ENCODE peak calls at places on chromosomes 11 and 22, in five cellular contexts. One of them, this sample, is unnamed.

GRCh38 chr22:29719894-29720645 is at the start of gene CABP7:
- DNase-seq in AG04449: no peak
- DNase-seq in AG10803: no peak
- DNase-seq in astrocyte of the spinal cord: no peak
- DNase-seq in ovary: no peak
- DNase-seq in this sample: no peak

GRCh38 chr11:13487661-13488030 is 8.2 kb downstream of the PTH start:
- DNase-seq in AG04449: no peak
- DNase-seq in astrocyte of the spinal cord: no peak
- DNase-seq in AG10803: peak; percentile 12
- DNase-seq in ovary: no peak
- DNase-seq in this sample: peak; percentile 40

GRCh38 chr22:35192121-35192918 is 65.0 kb upstream of the HMGXB4 start:
- DNase-seq in ovary: no peak
- DNase-seq in astrocyte of the spinal cord: no peak
- DNase-seq in AG10803: no peak
- DNase-seq in AG04449: no peak
- DNase-seq in this sample: no peak

GRCh38 chr11:127238321-127238720 is 237.8 kb upstream of the KIRREL3 start:
- DNase-seq in ovary: no peak
- DNase-seq in AG10803: no peak
- DNase-seq in AG04449: no peak
- DNase-seq in astrocyte of the spinal cord: no peak
- DNase-seq in this sample: no peak

GRCh38 chr11:111097191-111097590 is 148.3 kb upstream of the POU2AF2 start:
- DNase-seq in AG04449: no peak
- DNase-seq in astrocyte of the spinal cord: peak; percentile 22
- DNase-seq in ovary: peak; percentile 53
- DNase-seq in AG10803: peak; percentile 17
- DNase-seq in this sample: peak; percentile 63

GRCh38 chr11:60810583-60810982 is 25.4 kb downstream of the MS4A10 start:
- DNase-seq in astrocyte of the spinal cord: no peak
- DNase-seq in AG10803: no peak
- DNase-seq in AG04449: no peak
- DNase-seq in ovary: no peak
- DNase-seq in this sample: no peak

GRCh38 chr11:2796508-2797180 is 88.9 kb downstream of the CDKN1C start:
- DNase-seq in AG10803: no peak
- DNase-seq in ovary: peak; percentile 15
- DNase-seq in astrocyte of the spinal cord: no peak
- DNase-seq in AG04449: no peak
- DNase-seq in this sample: no peak

GRCh38 chr11:44775366-44776356 is 48.9 kb downstream of the TSPAN18 start:
- DNase-seq in AG04449: no peak
- DNase-seq in astrocyte of the spinal cord: no peak
- DNase-seq in ovary: no peak
- DNase-seq in AG10803: peak; percentile 47
- DNase-seq in this sample: peak; percentile 41

GRCh38 chr11:14645247-14645912 is 1.8 kb downstream of the PDE3B start:
- DNase-seq in ovary: no peak
- DNase-seq in astrocyte of the spinal cord: peak; percentile 19
- DNase-seq in AG04449: no peak
- DNase-seq in AG10803: peak; percentile 5
- DNase-seq in this sample: peak; percentile 26

GRCh38 chr11:43399983-43400630 is 41.4 kb downstream of the TTC17 start:
- DNase-seq in AG04449: no peak
- DNase-seq in astrocyte of the spinal cord: peak; percentile 27
- DNase-seq in ovary: no peak
- DNase-seq in AG10803: no peak
- DNase-seq in this sample: peak; percentile 60

GRCh38 chr11:125086633-125087296 is 23.7 kb downstream of the SLC37A2 start:
- DNase-seq in ovary: no peak
- DNase-seq in astrocyte of the spinal cord: no peak
- DNase-seq in AG10803: no peak
- DNase-seq in AG04449: no peak
- DNase-seq in this sample: no peak

GRCh38 chr11:61138940-61139339 is 22.3 kb downstream of the VPS37C start:
- DNase-seq in astrocyte of the spinal cord: peak; percentile 80
- DNase-seq in AG10803: peak; percentile 86
- DNase-seq in ovary: no peak
- DNase-seq in AG04449: peak; percentile 70
- DNase-seq in this sample: peak; percentile 94

GRCh38 chr11:71949034-71949433 is 20.2 kb downstream of the RNF121 start:
- DNase-seq in AG10803: no peak
- DNase-seq in AG04449: no peak
- DNase-seq in astrocyte of the spinal cord: no peak
- DNase-seq in ovary: no peak
- DNase-seq in this sample: no peak

GRCh38 chr11:68889948-68890446 is 13.6 kb downstream of the MRPL21 start:
- DNase-seq in ovary: peak; percentile 49
- DNase-seq in AG10803: peak; percentile 98
- DNase-seq in AG04449: peak; percentile 94
- DNase-seq in astrocyte of the spinal cord: peak; percentile 94
- DNase-seq in this sample: peak; percentile 89

GRCh38 chr11:93740031-93740801 is 1.1 kb downstream of the TAF1D start:
- DNase-seq in AG04449: no peak
- DNase-seq in AG10803: peak; percentile 67
- DNase-seq in ovary: no peak
- DNase-seq in astrocyte of the spinal cord: peak; percentile 21
- DNase-seq in this sample: peak; percentile 55

DNA sequence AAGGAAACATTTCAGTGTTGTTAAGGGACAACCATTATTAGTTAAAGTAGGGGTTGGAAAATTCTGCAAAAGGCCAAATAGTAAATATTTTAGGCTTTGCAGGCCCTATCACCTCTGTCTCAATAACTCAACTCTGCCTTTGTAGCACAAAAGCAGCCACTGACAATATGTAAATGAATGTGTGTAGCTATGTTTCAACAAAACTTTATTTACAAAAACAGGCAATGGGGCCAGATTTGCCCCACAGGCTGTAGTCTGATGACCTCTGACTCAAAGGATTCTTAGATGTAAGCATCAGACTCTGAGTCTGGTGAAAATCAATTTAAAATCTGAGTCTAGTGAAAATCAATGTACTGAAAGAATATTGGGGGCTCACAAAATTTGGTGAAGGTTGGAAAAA is 50.3 kb downstream of the PAK1 start:
- DNase-seq in AG10803: no peak
- DNase-seq in AG04449: no peak
- DNase-seq in astrocyte of the spinal cord: no peak
- DNase-seq in ovary: no peak
- DNase-seq in this sample: no peak
- H3K4me3 ChIP-seq in AG10803: no peak overlapping the region
- H3K4me3 ChIP-seq in AG04449: no peak overlapping the region
- H3K4me3 ChIP-seq in astrocyte of the spinal cord: no peak overlapping the region
- H3K4me3 ChIP-seq in ovary: no peak overlapping the region
- H3K4me3 ChIP-seq in this sample: no peak overlapping the region

GRCh38 chr22:27003301-27003700 is 345.9 kb downstream of the MIAT start:
- DNase-seq in astrocyte of the spinal cord: no peak
- DNase-seq in AG04449: no peak
- DNase-seq in ovary: peak; percentile 26
- DNase-seq in AG10803: no peak
- DNase-seq in this sample: no peak
- TF ChIP-seq CTCF in astrocyte of the spinal cord: no peak
- TF ChIP-seq CTCF in AG04449: no peak
- TF ChIP-seq CTCF in ovary: no peak
- TF ChIP-seq CTCF in AG10803: no peak
- TF ChIP-seq CTCF in this sample: no peak

DNA sequence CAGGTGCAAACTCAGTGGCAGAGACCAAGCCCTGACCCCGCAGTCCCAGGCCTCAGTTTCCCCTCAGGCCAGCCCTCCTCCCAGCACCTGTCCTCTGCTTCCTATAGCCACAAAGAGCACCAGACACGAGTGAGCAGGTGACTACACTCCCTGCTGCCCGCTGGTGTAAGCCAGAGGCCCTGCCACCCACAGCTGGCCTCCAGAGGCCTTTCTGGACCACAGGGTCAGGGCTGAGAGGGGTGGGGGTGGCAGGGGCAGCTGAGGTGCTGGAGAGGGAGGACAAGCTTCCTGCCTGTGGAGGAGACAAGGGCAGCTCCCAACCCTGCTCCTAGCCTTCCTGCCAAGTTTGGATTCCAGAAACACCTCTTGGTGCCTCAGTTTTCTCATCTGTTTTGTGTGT is 31.3 kb upstream of the WNT7B start:
- DNase-seq in ovary: no peak
- DNase-seq in AG10803: peak; percentile 62
- DNase-seq in astrocyte of the spinal cord: no peak
- DNase-seq in AG04449: no peak
- DNase-seq in this sample: no peak
- H3K4me3 ChIP-seq in ovary: no peak overlapping the region
- H3K4me3 ChIP-seq in AG10803: peak overlapping the region; percentile 20
- H3K4me3 ChIP-seq in astrocyte of the spinal cord: no peak overlapping the region
- H3K4me3 ChIP-seq in AG04449: no peak overlapping the region
- H3K4me3 ChIP-seq in this sample: no peak overlapping the region

GRCh38 chr11:18720086-18720810 is 5.7 kb downstream of the IGSF22 start:
- DNase-seq in AG04449: no peak
- DNase-seq in ovary: no peak
- DNase-seq in AG10803: peak; percentile 30
- DNase-seq in astrocyte of the spinal cord: peak; percentile 22
- DNase-seq in this sample: no peak

GRCh38 chr11:18723991-18724390 is 2.0 kb downstream of the IGSF22 start:
- DNase-seq in ovary: no peak
- DNase-seq in astrocyte of the spinal cord: no peak
- DNase-seq in AG04449: no peak
- DNase-seq in AG10803: no peak
- DNase-seq in this sample: no peak

GRCh38 chr11:18721576-18722292 is 4.3 kb downstream of the IGSF22 start:
- DNase-seq in AG04449: no peak
- DNase-seq in AG10803: peak; percentile 25
- DNase-seq in astrocyte of the spinal cord: peak; percentile 31
- DNase-seq in ovary: peak; percentile 65
- DNase-seq in this sample: peak; percentile 55

GRCh38 chr11:18720811-18721575 is 5.0 kb downstream of the IGSF22 start:
- DNase-seq in AG10803: peak; percentile 40
- DNase-seq in astrocyte of the spinal cord: peak; percentile 57
- DNase-seq in ovary: peak; percentile 90
- DNase-seq in AG04449: no peak
- DNase-seq in this sample: peak; percentile 57

DNA sequence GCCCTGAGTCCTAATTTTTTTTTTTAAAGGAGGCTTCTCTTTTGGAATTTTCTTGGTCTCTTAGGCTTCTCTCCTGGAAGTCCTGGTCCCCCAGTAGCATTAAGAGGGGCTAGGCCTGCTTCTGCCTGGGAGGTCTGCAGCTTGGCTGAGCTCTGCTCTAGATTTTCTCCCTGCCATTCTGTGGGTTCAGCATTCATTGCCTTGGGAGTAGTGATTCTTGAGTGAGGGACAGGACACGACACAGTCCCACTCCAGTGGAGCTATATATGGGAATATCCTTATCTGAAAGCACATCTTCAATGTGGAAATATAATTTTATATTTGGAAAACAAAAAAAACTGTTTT is 3.7 kb downstream of the IGSF22 start:
- DNase-seq in AG04449: no peak
- DNase-seq in astrocyte of the spinal cord: no peak
- DNase-seq in AG10803: no peak
- DNase-seq in ovary: no peak
- DNase-seq in this sample: no peak
- TF ChIP-seq CTCF in AG04449: no peak
- TF ChIP-seq CTCF in astrocyte of the spinal cord: no peak
- TF ChIP-seq CTCF in AG10803: no peak
- TF ChIP-seq CTCF in ovary: no peak
- TF ChIP-seq CTCF in this sample: no peak

GRCh38 chr22:22893891-22894739 is 6.5 kb downstream of the IGLL5 start:
- DNase-seq in AG10803: no peak
- DNase-seq in ovary: no peak
- DNase-seq in astrocyte of the spinal cord: no peak
- DNase-seq in AG04449: no peak
- DNase-seq in this sample: no peak

GRCh38 chr22:22893077-22893805 is 5.6 kb downstream of the IGLL5 start:
- DNase-seq in AG04449: no peak
- DNase-seq in astrocyte of the spinal cord: no peak
- DNase-seq in ovary: no peak
- DNase-seq in AG10803: no peak
- DNase-seq in this sample: no peak

GRCh38 chr22:22896601-22897000 is 9.0 kb downstream of the IGLL5 start:
- DNase-seq in AG10803: no peak
- DNase-seq in AG04449: no peak
- DNase-seq in astrocyte of the spinal cord: no peak
- DNase-seq in ovary: no peak
- DNase-seq in this sample: no peak

GRCh38 chr22:22895776-22896445 is 8.3 kb downstream of the IGLL5 start:
- DNase-seq in AG04449: no peak
- DNase-seq in AG10803: no peak
- DNase-seq in ovary: no peak
- DNase-seq in astrocyte of the spinal cord: no peak
- DNase-seq in this sample: no peak

GRCh38 chr22:22894740-22895731 is 7.4 kb downstream of the IGLL5 start:
- DNase-seq in AG10803: no peak
- DNase-seq in AG04449: no peak
- DNase-seq in ovary: no peak
- DNase-seq in astrocyte of the spinal cord: no peak
- DNase-seq in this sample: no peak
- H3K4me3 ChIP-seq in AG10803: no peak overlapping the region
- H3K4me3 ChIP-seq in AG04449: no peak overlapping the region
- H3K4me3 ChIP-seq in ovary: no peak overlapping the region
- H3K4me3 ChIP-seq in astrocyte of the spinal cord: no peak overlapping the region
- H3K4me3 ChIP-seq in this sample: no peak overlapping the region

GRCh38 chr11:17932472-17932871 is 80.4 kb downstream of the SERGEF start:
- DNase-seq in AG10803: no peak
- DNase-seq in astrocyte of the spinal cord: no peak
- DNase-seq in AG04449: no peak
- DNase-seq in ovary: no peak
- DNase-seq in this sample: no peak
- TF ChIP-seq CTCF in AG10803: no peak
- TF ChIP-seq CTCF in astrocyte of the spinal cord: peak; percentile 8
- TF ChIP-seq CTCF in AG04449: no peak
- TF ChIP-seq CTCF in ovary: no peak
- TF ChIP-seq CTCF in this sample: peak; percentile 33

GRCh38 chr11:77040889-77041288 is 6.7 kb downstream of the B3GNT6 start:
- DNase-seq in AG04449: no peak
- DNase-seq in ovary: no peak
- DNase-seq in AG10803: no peak
- DNase-seq in astrocyte of the spinal cord: no peak
- DNase-seq in this sample: no peak
- H3K4me3 ChIP-seq in AG04449: no peak overlapping the region
- H3K4me3 ChIP-seq in ovary: no peak overlapping the region
- H3K4me3 ChIP-seq in AG10803: no peak overlapping the region
- H3K4me3 ChIP-seq in astrocyte of the spinal cord: no peak overlapping the region
- H3K4me3 ChIP-seq in this sample: no peak overlapping the region

GRCh38 chr11:5857590-5857989 is at the start of gene OR52E8:
- DNase-seq in AG04449: no peak
- DNase-seq in AG10803: no peak
- DNase-seq in ovary: no peak
- DNase-seq in astrocyte of the spinal cord: no peak
- DNase-seq in this sample: no peak
- TF ChIP-seq CTCF in AG04449: no peak
- TF ChIP-seq CTCF in AG10803: no peak
- TF ChIP-seq CTCF in ovary: no peak
- TF ChIP-seq CTCF in astrocyte of the spinal cord: no peak
- TF ChIP-seq CTCF in this sample: no peak